ENCODE peak calls at places on chromosomes 13 and 19, in six cellular contexts. A is fibroblast of lung; G is Right ventricle myocardium superior; M is stimulated activated CD4-positive, alpha-beta T cell treated with anti-CD3 and anti-CD28 coated beads, TNF-alpha, amount 100 ng/mL, for 1 hour; E is aorta; X is stimulated activated CD8-positive, alpha-beta memory T cell treated with anti-CD3 and anti-CD28 coated beads, Interleukin-7, amount 100 ng/mL, for 48 hours. Z is an unnamed sample.

GRCh38 chr19:29475469-29475868 is 50.3 kb upstream of the VSTM2B start:
- DNase-seq in A (no peak), G (no peak), M (no peak), E (no peak), X (no peak), Z (no peak)

GRCh38 chr19:54725321-54725720 is 1.1 kb downstream of the KIR3DL3 start:
- DNase-seq in A (no peak), G (no peak), M (no peak), E (no peak), X (no peak), Z (no peak)

GRCh38 chr19:5314012-5314906 is 26.4 kb downstream of the PTPRS start:
- DNase-seq in A (peak), G (no peak), M (no peak), E (no peak), X (no peak), Z (no peak)

GRCh38 chr19:6470173-6470572 is 6.1 kb downstream of the CRB3 start:
- DNase-seq in A (no peak), G (no peak), M (no peak), E (no peak), X (no peak), Z (no peak)

GRCh38 chr13:45678282-45678681 is 23.8 kb upstream of the CBY2 start:
- DNase-seq in A (no peak), G (no peak), M (no peak), E (no peak), X (no peak), Z (no peak)

GRCh38 chr19:41882568-41883462 is at the start of gene ARHGEF1:
- DNase-seq in A (peak), G (peak), M (no peak), E (peak), X (no peak), Z (peak)

GRCh38 chr13:28527629-28528028 is 32.7 kb upstream of the FLT1 start:
- DNase-seq in A (no peak), G (no peak), M (no peak), E (peak), X (no peak), Z (no peak)

GRCh38 chr13:113073942-113074341 is 31.6 kb upstream of the F7 start:
- DNase-seq in A (no peak), G (peak), M (no peak), E (no peak), X (no peak), Z (no peak)

GRCh38 chr19:5805465-5806132 is 732 bp downstream of the NRTN start:
- DNase-seq in A (peak), G (peak), M (peak), E (peak), X (peak), Z (peak)

GRCh38 chr13:74250738-74251190 is 116.6 kb upstream of the KLF12 start:
- DNase-seq in A (peak), G (no peak), M (no peak), E (no peak), X (no peak), Z (no peak)